ENCODE peak calls at places on chromosomes 2 and 18, in seven cellular contexts. T is fibroblast of lung, O is Calu3, N is tibial nerve, A is cardiac fibroblast, E is GM06990, Z is GM23338. U is an unnamed sample.

GRCh38 chr2:27752551-27753237 is 18.8 kb upstream of the MRPL33 start:
- DNase-seq in A (no peak), E (no peak), O (peak; percentile 78), N (no peak), Z (peak; percentile 86), T (no peak), U (no peak)

GRCh38 chr2:240896871-240897692 is 1.1 kb upstream of the MAB21L4 start:
- DNase-seq in O (peak; percentile 64), N (no peak), Z (no peak), E (no peak), A (no peak), T (no peak), U (no peak)

GRCh38 chr2:10460366-10460796 is 12.3 kb upstream of the ODC1 start:
- DNase-seq in N (no peak), Z (no peak), A (no peak), T (no peak), O (no peak), E (no peak), U (no peak)

GRCh38 chr2:239735131-239735828 is 289.9 kb downstream of the NDUFA10 start:
- DNase-seq in O (no peak), N (no peak), Z (peak; percentile 41), E (no peak), T (no peak), A (no peak), U (no peak)

GRCh38 chr2:7595181-7595580 is 678.0 kb downstream of the RNF144A start:
- DNase-seq in A (no peak), E (no peak), O (no peak), T (no peak), N (no peak), Z (no peak), U (no peak)

GRCh38 chr2:68320118-68320641 is 431 bp upstream of the CNRIP1 start:
- DNase-seq in E (no peak), N (peak; percentile 18), O (no peak), T (peak; percentile 20), A (peak; percentile 25), Z (peak; percentile 87), U (no peak)

GRCh38 chr2:125386074-125386473 is 1269.9 kb upstream of the GYPC start:
- DNase-seq in O (no peak), A (no peak), Z (peak; percentile 47), N (no peak), T (no peak), E (no peak), U (no peak)

GRCh38 chr2:113158884-113159553 is 14.8 kb upstream of the PSD4 start:
- DNase-seq in T (peak; percentile 29), E (no peak), N (no peak), Z (no peak), A (no peak), O (no peak), U (no peak)

GRCh38 chr2:54589340-54590215 is 133.5 kb downstream of the SPTBN1 start:
- DNase-seq in E (no peak), T (peak; percentile 45), Z (no peak), N (no peak), A (peak; percentile 69), O (no peak), U (no peak)

GRCh38 chr2:705971-706511 is 28.8 kb upstream of the TMEM18 start:
- DNase-seq in T (no peak), O (no peak), N (no peak), A (no peak), E (peak; percentile 37), Z (no peak), U (no peak)

GRCh38 chr2:6452702-6453481 is 412.8 kb downstream of the CMPK2 start:
- DNase-seq in A (no peak), N (no peak), O (no peak), Z (peak; percentile 66), E (no peak), T (peak; percentile 11), U (no peak)

GRCh38 chr18:79912409-79912991 is 39.0 kb downstream of the SLC66A2 start:
- DNase-seq in T (peak; percentile 65), E (no peak), N (no peak), Z (no peak), O (no peak), A (peak; percentile 13), U (no peak)

GRCh38 chr2:150876201-150877085 is 385.2 kb downstream of the RBM43 start:
- DNase-seq in O (no peak), T (peak; percentile 54), Z (no peak), E (no peak), N (no peak), A (peak; percentile 50), U (no peak)

GRCh38 chr18:70337139-70337972 is 48.5 kb downstream of the SOCS6 start:
- DNase-seq in O (peak; percentile 63), A (peak; percentile 75), N (no peak), T (peak; percentile 92), Z (peak; percentile 43), E (no peak), U (peak; percentile 58)

GRCh38 chr2:169946092-169946491 is 118.8 kb downstream of the UBR3 start:
- DNase-seq in A (no peak), N (no peak), T (no peak), O (no peak), Z (no peak), E (no peak), U (no peak)

GRCh38 chr18:12079504-12080237 is 14.0 kb upstream of the ANKRD62 start:
- DNase-seq in N (peak; percentile 58), Z (no peak), O (no peak), T (peak; percentile 86), A (peak; percentile 85), E (no peak), U (no peak)

GRCh38 chr18:2538236-2538635 is 33.1 kb downstream of the METTL4 start:
- DNase-seq in T (no peak), Z (no peak), E (no peak), N (no peak), O (no peak), A (no peak), U (no peak)

GRCh38 chr2:85854897-85855296 is 33.9 kb downstream of the ST3GAL5 start:
- DNase-seq in Z (no peak), O (no peak), E (no peak), A (no peak), N (no peak), T (no peak), U (no peak)

GRCh38 chr2:101012706-101013181 is 10.7 kb downstream of the RPL31 start:
- DNase-seq in Z (peak; percentile 53), A (peak; percentile 69), N (peak; percentile 72), E (no peak), O (peak; percentile 32), T (peak; percentile 27), U (peak; percentile 16)

GRCh38 chr2:224838335-224838734 is 122.2 kb upstream of the CCDC195 start:
- DNase-seq in A (peak; percentile 41), O (no peak), N (no peak), E (no peak), Z (no peak), T (peak; percentile 55), U (no peak)

GRCh38 chr2:222169346-222169745 is 129.5 kb downstream of the PAX3 start:
- DNase-seq in N (no peak), A (peak; percentile 3), T (peak; percentile 88), E (no peak), Z (no peak), O (no peak), U (no peak)

GRCh38 chr18:80147418-80148315 is 38.6 kb downstream of the ADNP2 start:
- DNase-seq in T (peak; percentile 83), Z (peak; percentile 84), E (peak; percentile 61), N (peak; percentile 94), A (peak; percentile 85), O (peak; percentile 59), U (peak; percentile 42)

GRCh38 chr18:74064510-74064909 is 83.1 kb downstream of the FBXO15 start:
- DNase-seq in Z (no peak), A (no peak), N (no peak), E (no peak), T (no peak), O (no peak), U (no peak)

GRCh38 chr2:3127279-3127690 is 250.3 kb downstream of the EIPR1 start:
- DNase-seq in Z (no peak), A (no peak), N (no peak), E (no peak), O (no peak), T (no peak), U (no peak)

GRCh38 chr2:46015671-46016070 is 281.5 kb upstream of the EPAS1 start:
- DNase-seq in Z (no peak), A (no peak), N (no peak), E (no peak), T (no peak), O (no peak), U (no peak)

GRCh38 chr18:57797209-57797651 is 5.9 kb downstream of the ATP8B1 start:
- DNase-seq in E (no peak), O (peak; percentile 55), N (no peak), Z (no peak), A (no peak), T (no peak), U (no peak)
- TF ChIP-seq CTCF in E (no peak), O (no peak), N (no peak), Z (no peak), A (no peak), T (no peak), U (no peak)

DNA sequence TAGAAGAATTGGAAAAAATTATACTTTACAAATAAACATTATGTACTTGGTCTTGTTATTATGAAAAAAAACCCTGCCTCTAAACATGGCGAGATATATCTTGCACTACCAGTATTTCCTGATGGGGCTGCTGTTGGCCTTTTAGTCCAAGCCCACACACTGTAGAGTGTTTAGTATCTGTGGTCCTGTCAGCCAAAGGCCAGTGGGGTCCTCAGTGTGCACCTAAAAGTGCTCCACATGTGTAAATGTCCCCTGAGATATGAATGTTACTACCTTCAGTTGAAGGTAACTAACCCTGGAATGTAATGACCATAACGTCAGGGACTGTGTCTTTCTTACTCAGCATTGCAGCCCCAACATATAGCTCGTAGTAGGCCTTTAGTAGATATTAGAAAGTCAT is 71.1 kb upstream of the HK2 start:
- DNase-seq in Z (no peak), N (no peak), T (no peak), O (no peak), E (no peak), A (no peak), U (no peak)
- TF ChIP-seq CTCF in Z (peak; percentile 58), N (no peak), T (no peak), O (no peak), E (peak; percentile 14), A (no peak), U (no peak)

GRCh38 chr18:44723973-44724778 is 43.5 kb downstream of the SETBP1 start:
- DNase-seq in N (no peak), Z (peak; percentile 22), E (no peak), A (peak; percentile 21), T (no peak), O (no peak), U (no peak)
- TF ChIP-seq CTCF in N (no peak), Z (no peak), E (no peak), A (no peak), T (no peak), O (no peak), U (no peak)

DNA sequence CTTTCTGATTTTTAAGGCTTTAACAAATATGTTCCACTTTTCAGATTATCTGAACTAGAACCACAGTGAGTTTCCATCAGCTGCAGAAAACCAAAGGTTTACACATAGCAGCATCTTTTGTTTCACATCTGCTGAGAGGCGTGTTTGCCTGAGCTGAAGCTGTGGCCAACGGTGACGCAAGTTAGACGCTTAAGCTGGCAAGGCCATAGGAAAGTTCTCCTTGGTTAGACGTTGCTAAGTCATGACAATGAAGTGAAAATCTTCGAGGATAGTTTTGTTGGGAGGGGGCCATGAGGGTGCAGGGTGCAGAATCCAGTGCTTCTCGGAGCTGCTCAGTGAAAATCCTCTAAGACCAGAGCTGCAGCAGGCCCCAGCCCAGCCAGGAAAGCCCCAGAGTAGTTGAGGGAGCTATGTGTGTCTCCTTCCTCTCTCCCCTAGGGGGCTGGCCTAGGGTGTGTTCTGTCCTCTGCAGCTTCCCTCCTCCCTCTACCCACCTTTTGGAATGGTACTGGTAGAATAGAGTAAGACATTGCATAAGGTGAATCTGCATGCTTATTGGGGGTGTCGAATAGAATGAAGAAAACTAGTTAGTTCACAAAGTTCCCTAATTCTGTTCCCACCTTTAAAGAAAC is 105.4 kb downstream of the FHOD3 start:
- DNase-seq in T (peak; percentile 81), Z (peak; percentile 46), A (peak; percentile 81), N (peak; percentile 74), E (no peak), O (no peak), U (peak; percentile 91)
- TF ChIP-seq CTCF in T (no peak), Z (peak; percentile 34), A (no peak), N (no peak), E (peak; percentile 22), O (no peak), U (no peak)

U was measured in AG09319.